ENCODE peak calls at places on chromosome 2, in five cellular contexts. I, N, Q, J and M are unnamed samples. For H3K9me3, the result is how much of the 10 kb centered on the place peaks cover.

GRCh38 chr2:189601043-189601442 is 20.5 kb upstream of the SLC40A1 start:
- DNase-seq in I (no peak), N (no peak), Q (peak), J (no peak), M (no peak)

GRCh38 chr2:167279810-167280209 is 391.5 kb downstream of the XIRP2 start:
- DNase-seq in I (no peak), N (no peak), Q (no peak), J (no peak), M (no peak)

GRCh38 chr2:171728989-171729951 is 42.0 kb downstream of the DYNC1I2 start:
- DNase-seq in I (no peak), N (no peak), Q (no peak), J (no peak), M (no peak)

GRCh38 chr2:17228461-17228860 is 289.8 kb downstream of the RAD51AP2 start:
- DNase-seq in I (no peak), N (no peak), Q (no peak), J (no peak), M (no peak)

GRCh38 chr2:165251361-165251760 is 12.1 kb downstream of the SCN2A start:
- DNase-seq in I (no peak), N (no peak), Q (no peak), J (no peak), M (no peak)

GRCh38 chr2:239047861-239048260 is 200.0 kb downstream of the TWIST2 start:
- DNase-seq in I (no peak), N (no peak), Q (no peak), J (no peak), M (no peak)

GRCh38 chr2:174442546-174443510 is 44.0 kb downstream of the GPR155 start:
- DNase-seq in I (no peak), N (no peak), Q (peak), J (no peak), M (no peak)

GRCh38 chr2:56100791-56101312 is 82.9 kb upstream of the CCDC85A start:
- DNase-seq in I (no peak), N (no peak), Q (no peak), J (peak), M (no peak)

GRCh38 chr2:45192481-45192880 is 183.2 kb upstream of the SIX2 start:
- DNase-seq in I (no peak), N (no peak), Q (no peak), J (no peak), M (no peak)

GRCh38 chr2:222306393-222307137 is 7.8 kb upstream of the PAX3 start:
- DNase-seq in I (no peak), N (peak), Q (no peak), J (no peak), M (no peak)

GRCh38 chr2:172172513-172173217 is 70.0 kb upstream of the DLX2 start:
- DNase-seq in I (peak), N (peak), Q (peak), J (peak), M (peak)

GRCh38 chr2:15980605-15981098 is 40.3 kb downstream of the MYCN start:
- DNase-seq in I (no peak), N (peak), Q (no peak), J (no peak), M (no peak)

GRCh38 chr2:10448208-10448645 is at the start of gene ODC1:
- DNase-seq in I (peak), N (no peak), Q (peak), J (peak), M (peak)

GRCh38 chr2:56287974-56288373 is 104.2 kb downstream of the CCDC85A start:
- DNase-seq in I (no peak), N (no peak), Q (no peak), J (peak), M (no peak)

GRCh38 chr2:221096651-221097567 is 475.2 kb downstream of the EPHA4 start:
- DNase-seq in I (no peak), N (no peak), Q (no peak), J (peak), M (no peak)

GRCh38 chr2:234827096-234827860 is 124.5 kb upstream of the SH3BP4 start:
- DNase-seq in I (no peak), N (no peak), Q (no peak), J (no peak), M (no peak)

GRCh38 chr2:36670881-36671595 is 25.5 kb upstream of the VIT start:
- DNase-seq in I (no peak), N (no peak), Q (peak), J (peak), M (no peak)

GRCh38 chr2:191824403-191824802 is 22.5 kb downstream of the CAVIN2 start:
- DNase-seq in I (no peak), N (no peak), Q (peak), J (no peak), M (no peak)

GRCh38 chr2:207993141-207993763 is 32.1 kb downstream of the PLEKHM3 start:
- DNase-seq in I (no peak), N (no peak), Q (peak), J (no peak), M (no peak)

GRCh38 chr2:191738003-191738402 is 60.1 kb downstream of the NABP1 start:
- DNase-seq in I (no peak), N (no peak), Q (no peak), J (no peak), M (no peak)

GRCh38 chr2:127593228-127594115 is 52.5 kb upstream of the GPR17 start:
- DNase-seq in I (peak), N (no peak), Q (no peak), J (no peak), M (no peak)

GRCh38 chr2:290090-290722 is 2.3 kb upstream of the ALKAL2 start:
- DNase-seq in I (peak), N (peak), Q (peak), J (peak), M (no peak)

GRCh38 chr2:228875152-228875875 is 395.8 kb downstream of the PID1 start:
- DNase-seq in I (no peak), N (no peak), Q (no peak), J (no peak), M (no peak)

GRCh38 chr2:157463002-157463401 is 19.1 kb upstream of the CYTIP start:
- DNase-seq in I (no peak), N (no peak), Q (no peak), J (no peak), M (no peak)

GRCh38 chr2:217861334-217861877 is 141.4 kb downstream of the TNS1 start:
- DNase-seq in I (no peak), N (no peak), Q (no peak), J (no peak), M (no peak)

GRCh38 chr2:54528311-54528945 is 72.3 kb downstream of the SPTBN1 start:
- DNase-seq in I (no peak), N (no peak), Q (peak), J (no peak), M (no peak)

GRCh38 chr2:54581326-54582039 is 125.4 kb downstream of the SPTBN1 start:
- DNase-seq in I (no peak), N (no peak), Q (no peak), J (no peak), M (no peak)

GRCh38 chr2:140122001-140122400 is 1341.8 kb upstream of the NXPH2 start:
- DNase-seq in I (no peak), N (no peak), Q (no peak), J (no peak), M (no peak)

GRCh38 chr2:165803123-165803760 is 9.2 kb upstream of the GALNT3 start:
- DNase-seq in I (peak), N (no peak), Q (peak), J (no peak), M (no peak)

GRCh38 chr2:49186050-49186648 is 31.8 kb upstream of the FSHR start:
- DNase-seq in I (no peak), N (no peak), Q (no peak), J (no peak), M (no peak)

GRCh38 chr2:150101947-150102346 is 385.5 kb downstream of the RND3 start:
- DNase-seq in I (no peak), N (no peak), Q (peak), J (peak), M (no peak)

GRCh38 chr2:150100311-150100710 is 387.2 kb downstream of the RND3 start:
- DNase-seq in I (no peak), N (no peak), Q (no peak), J (no peak), M (no peak)

GRCh38 chr2:150097891-150098595 is 389.4 kb downstream of the RND3 start:
- DNase-seq in I (no peak), N (no peak), Q (peak), J (peak), M (no peak)

GRCh38 chr2:150099805-150100204 is 387.7 kb downstream of the RND3 start:
- DNase-seq in I (no peak), N (no peak), Q (no peak), J (no peak), M (no peak)

GRCh38 chr2:150100834-150101233 is 386.6 kb downstream of the RND3 start:
- DNase-seq in I (no peak), N (no peak), Q (no peak), J (no peak), M (no peak)
- H3K9me3 ChIP-seq in I (under half), N (under half), Q (under half), J (under half), M (under half)

GRCh38 chr2:80624062-80624461 is 319.5 kb upstream of the LRRTM1 start:
- DNase-seq in I (no peak), N (no peak), Q (no peak), J (no peak), M (no peak)

DNA sequence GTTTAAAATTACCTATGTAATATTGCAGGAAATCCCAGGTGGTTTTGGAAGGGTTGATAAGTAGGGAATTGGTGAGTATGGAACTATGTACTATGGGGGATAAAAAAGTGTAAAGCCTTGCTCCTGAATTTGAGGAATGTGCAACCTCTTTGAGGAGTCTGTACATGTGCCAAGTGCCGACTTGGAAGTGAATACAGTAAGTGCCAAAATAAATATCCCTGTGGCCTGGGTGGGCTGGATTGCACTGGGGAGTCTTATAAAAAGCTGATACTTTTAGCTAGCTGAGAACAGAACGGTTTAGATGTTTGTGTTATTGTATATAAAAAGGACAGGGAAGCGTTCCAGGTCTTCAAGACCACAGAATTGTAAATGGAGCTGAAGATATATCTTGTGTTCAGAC is 317.1 kb upstream of the LRRTM1 start:
- DNase-seq in I (no peak), N (no peak), Q (no peak), J (no peak), M (no peak)
- H3K9me3 ChIP-seq in I (under half), N (under half), Q (under half), J (under half), M (under half)

GRCh38 chr2:95215018-95215612 is 7.8 kb downstream of the ZNF892 start:
- DNase-seq in I (no peak), N (no peak), Q (no peak), J (no peak), M (no peak)
- H3K9me3 ChIP-seq in I (half or more), N (half or more), Q (half or more), J (under half), M (half or more)

DNA sequence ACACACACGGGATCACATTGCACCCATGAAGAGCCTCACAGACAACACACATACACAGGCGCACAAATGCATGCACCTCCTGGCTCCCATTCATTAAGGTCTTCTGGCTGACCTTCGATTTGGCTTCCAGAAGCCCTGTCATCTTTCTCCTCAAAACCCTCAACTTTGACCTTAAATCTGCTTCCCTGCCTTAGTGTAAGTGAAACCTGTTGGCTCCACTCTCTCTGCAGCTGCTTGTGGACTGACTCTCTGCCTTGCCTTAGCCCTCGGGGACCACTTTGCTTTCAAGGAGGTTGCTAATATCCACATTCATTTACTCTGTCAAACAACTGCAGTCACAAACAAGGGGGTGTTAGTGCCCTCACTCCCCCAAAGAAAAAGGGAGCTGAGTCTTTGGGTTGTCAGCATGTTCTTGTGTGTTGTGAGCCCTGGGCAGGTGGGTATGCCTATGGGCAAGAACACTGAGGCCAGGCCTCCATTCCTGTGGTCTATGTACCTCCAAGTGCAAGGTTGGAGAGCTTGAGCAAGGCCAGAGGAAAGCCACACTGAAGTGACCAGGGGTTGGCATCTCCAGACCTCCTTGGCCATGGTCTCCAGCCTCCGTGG is 3.9 kb downstream of the OSR1 start:
- DNase-seq in I (no peak), N (no peak), Q (peak), J (no peak), M (no peak)
- H3K9me3 ChIP-seq in I (under half), N (under half), Q (under half), J (under half), M (under half)

DNA sequence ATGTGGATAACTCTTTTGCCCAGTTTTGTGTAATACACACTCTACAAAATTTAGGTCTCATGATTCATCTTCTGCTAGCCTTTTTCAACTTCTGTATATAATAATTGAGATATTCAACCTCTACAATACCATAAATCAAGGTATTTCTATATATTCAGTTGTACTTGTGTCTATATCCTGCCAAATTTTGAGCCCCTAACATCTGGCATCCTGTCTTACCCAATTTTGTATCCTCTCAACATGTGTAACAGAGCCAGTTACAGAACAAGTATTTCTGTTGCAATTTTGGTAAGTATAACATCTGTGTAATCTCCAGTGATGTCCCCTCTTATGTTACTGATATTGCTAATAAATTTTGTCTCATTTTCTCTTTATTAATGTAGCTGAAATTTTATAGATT is 145.8 kb downstream of the TRIB2 start:
- DNase-seq in I (no peak), N (no peak), Q (no peak), J (no peak), M (no peak)
- H3K9me3 ChIP-seq in I (under half), N (under half), Q (under half), J (under half), M (under half)

GRCh38 chr2:197273485-197273884 is 37.1 kb downstream of the ANKRD44 start:
- DNase-seq in I (no peak), N (no peak), Q (no peak), J (no peak), M (no peak)
- H3K9me3 ChIP-seq in I (under half), N (under half), Q (under half), J (under half), M (under half)

DNA sequence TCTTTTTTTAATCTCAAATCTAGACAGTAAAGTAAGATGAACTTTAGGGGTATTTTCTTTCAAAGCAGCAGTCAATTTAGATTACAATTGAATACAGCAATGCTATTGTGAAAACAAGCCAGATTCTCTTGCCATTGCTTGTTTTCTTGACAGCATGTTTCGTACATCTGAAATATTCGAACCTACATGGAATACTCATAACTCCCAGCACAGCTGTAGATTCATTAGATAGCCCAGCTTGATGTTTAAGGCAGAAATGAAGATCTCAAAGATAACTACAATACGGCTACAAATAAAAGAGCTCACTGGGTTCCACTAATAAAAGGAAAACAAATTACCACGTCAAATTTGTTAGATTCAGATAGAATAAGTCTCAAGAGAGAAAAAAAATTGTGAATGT is 208.8 kb downstream of the WDPCP start:
- DNase-seq in I (no peak), N (no peak), Q (no peak), J (no peak), M (no peak)
- H3K9me3 ChIP-seq in I (under half), N (under half), Q (under half), J (under half), M (under half)

DNA sequence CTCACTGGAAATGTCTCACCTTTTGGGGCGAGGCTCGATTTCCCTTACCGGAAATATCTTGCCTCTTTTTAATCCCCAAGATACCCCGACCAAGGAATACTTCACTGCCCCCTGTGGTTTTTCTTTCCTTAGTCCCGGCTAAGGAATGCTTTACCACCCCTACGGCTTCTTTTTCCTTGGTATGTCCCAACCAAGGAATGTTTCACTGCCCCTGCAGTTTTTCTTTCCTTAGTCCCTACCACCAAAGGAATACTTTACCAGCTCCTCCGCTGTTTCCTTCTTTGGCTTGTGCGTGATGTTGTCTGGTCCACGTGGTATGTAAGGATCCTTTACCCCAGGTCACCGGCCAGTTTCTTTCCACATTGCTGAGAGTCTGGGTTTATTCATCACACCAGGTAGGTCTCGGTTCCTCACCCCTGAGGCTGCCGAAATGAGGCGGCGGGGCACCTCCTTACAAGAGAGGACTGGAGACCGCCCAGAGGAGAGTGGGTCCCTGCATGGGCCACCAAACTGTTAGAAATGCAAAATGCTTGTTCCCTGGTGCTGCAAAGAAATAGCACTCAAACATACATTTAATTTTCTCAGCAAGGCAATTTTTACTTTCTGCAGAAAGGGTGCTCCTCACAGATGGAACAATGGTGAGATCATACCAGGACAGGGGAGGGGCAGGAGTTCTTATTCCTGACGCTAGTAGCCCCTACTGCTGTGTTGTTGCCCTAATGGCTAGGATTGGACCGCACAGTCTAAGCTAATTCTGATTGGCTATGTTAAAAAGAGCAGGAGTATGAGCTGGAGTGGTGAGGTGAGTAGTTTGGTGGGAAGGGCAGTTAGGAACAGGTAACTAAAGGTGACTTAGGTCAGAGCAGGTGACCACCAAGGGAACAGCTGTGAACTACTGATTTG is 33.4 kb upstream of the CLASP1 start:
- DNase-seq in I (no peak), N (peak), Q (no peak), J (no peak), M (no peak)
- H3K9me3 ChIP-seq in I (under half), N (under half), Q (under half), J (under half), M (under half)

DNA sequence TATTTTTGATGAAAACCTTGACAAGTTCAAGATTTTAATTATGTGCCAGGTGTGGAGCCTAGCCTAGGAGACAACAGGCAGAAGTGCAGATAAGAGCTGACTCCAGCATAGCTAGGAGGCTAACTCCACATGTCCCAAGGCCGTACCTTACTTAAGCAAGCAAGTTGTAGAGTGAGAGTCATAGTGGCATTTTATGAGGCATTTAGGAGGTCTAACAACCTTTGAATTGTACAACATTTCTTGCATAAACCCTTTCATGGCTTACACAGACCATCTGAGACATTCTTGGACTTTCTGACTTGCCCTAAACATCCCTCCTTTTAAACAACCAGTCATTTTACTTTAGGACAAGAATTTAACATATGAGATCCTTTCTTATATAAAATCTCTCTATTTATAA is 8.3 kb upstream of the SUCLG1 start:
- DNase-seq in I (no peak), N (no peak), Q (no peak), J (no peak), M (no peak)
- H3K9me3 ChIP-seq in I (under half), N (under half), Q (under half), J (under half), M (under half)